ENCODE peak calls at places on chromosomes 1 and 21, in seven cellular contexts. One of them, this sample, is unnamed.

GRCh38 chr1:47978486-47978885 is 18.7 kb downstream of the TRABD2B start:
- DNase-seq in T-helper 2 cell treated with Interferon-gamma antibody and Interleukin-4, amounts not matched to agents 5 μg/mL and 100 μg/mL, for 36 hours: no peak
- DNase-seq in GM04504: no peak
- DNase-seq in lung: no peak
- DNase-seq in H9: no peak
- DNase-seq in posterior vena cava: no peak
- DNase-seq in WTC11: no peak
- DNase-seq in this sample: no peak

GRCh38 chr1:157193702-157194391 is 55.7 kb upstream of the ETV3 start:
- DNase-seq in T-helper 2 cell treated with Interferon-gamma antibody and Interleukin-4, amounts not matched to agents 5 μg/mL and 100 μg/mL, for 36 hours: peak; percentile 21
- DNase-seq in GM04504: peak; percentile 21
- DNase-seq in lung: peak; percentile 70
- DNase-seq in H9: peak; percentile 83
- DNase-seq in posterior vena cava: no peak
- DNase-seq in WTC11: peak; percentile 90
- DNase-seq in this sample: peak; percentile 18

GRCh38 chr1:168373869-168374268 is 93.2 kb downstream of the TBX19 start:
- DNase-seq in T-helper 2 cell treated with Interferon-gamma antibody and Interleukin-4, amounts not matched to agents 5 μg/mL and 100 μg/mL, for 36 hours: no peak
- DNase-seq in GM04504: no peak
- DNase-seq in lung: no peak
- DNase-seq in H9: no peak
- DNase-seq in posterior vena cava: no peak
- DNase-seq in WTC11: no peak
- DNase-seq in this sample: no peak

GRCh38 chr21:17725339-17725738 is 93.8 kb downstream of the C21orf91 start:
- DNase-seq in T-helper 2 cell treated with Interferon-gamma antibody and Interleukin-4, amounts not matched to agents 5 μg/mL and 100 μg/mL, for 36 hours: no peak
- DNase-seq in GM04504: no peak
- DNase-seq in lung: peak; percentile 29
- DNase-seq in H9: no peak
- DNase-seq in posterior vena cava: no peak
- DNase-seq in WTC11: no peak
- DNase-seq in this sample: no peak

GRCh38 chr1:160777486-160778089 is 18.4 kb upstream of the LY9 start:
- DNase-seq in T-helper 2 cell treated with Interferon-gamma antibody and Interleukin-4, amounts not matched to agents 5 μg/mL and 100 μg/mL, for 36 hours: peak; percentile 39
- DNase-seq in GM04504: no peak
- DNase-seq in lung: peak; percentile 46
- DNase-seq in H9: peak; percentile 66
- DNase-seq in posterior vena cava: no peak
- DNase-seq in WTC11: peak; percentile 57
- DNase-seq in this sample: no peak

GRCh38 chr21:35153671-35154070 is 104.6 kb upstream of the RUNX1 start:
- DNase-seq in T-helper 2 cell treated with Interferon-gamma antibody and Interleukin-4, amounts not matched to agents 5 μg/mL and 100 μg/mL, for 36 hours: no peak
- DNase-seq in GM04504: no peak
- DNase-seq in lung: no peak
- DNase-seq in H9: no peak
- DNase-seq in posterior vena cava: no peak
- DNase-seq in WTC11: no peak
- DNase-seq in this sample: no peak

GRCh38 chr1:10161121-10161520 is 49.2 kb upstream of the KIF1B start:
- DNase-seq in T-helper 2 cell treated with Interferon-gamma antibody and Interleukin-4, amounts not matched to agents 5 μg/mL and 100 μg/mL, for 36 hours: no peak
- DNase-seq in GM04504: no peak
- DNase-seq in lung: no peak
- DNase-seq in H9: no peak
- DNase-seq in posterior vena cava: no peak
- DNase-seq in WTC11: no peak
- DNase-seq in this sample: no peak

GRCh38 chr1:85102479-85102878 is 54.2 kb upstream of the MCOLN3 start:
- DNase-seq in T-helper 2 cell treated with Interferon-gamma antibody and Interleukin-4, amounts not matched to agents 5 μg/mL and 100 μg/mL, for 36 hours: no peak
- DNase-seq in GM04504: no peak
- DNase-seq in lung: no peak
- DNase-seq in H9: no peak
- DNase-seq in posterior vena cava: no peak
- DNase-seq in WTC11: no peak
- DNase-seq in this sample: no peak

GRCh38 chr1:154788886-154789285 is 81.2 kb downstream of the KCNN3 start:
- DNase-seq in T-helper 2 cell treated with Interferon-gamma antibody and Interleukin-4, amounts not matched to agents 5 μg/mL and 100 μg/mL, for 36 hours: no peak
- DNase-seq in GM04504: no peak
- DNase-seq in lung: no peak
- DNase-seq in H9: no peak
- DNase-seq in posterior vena cava: no peak
- DNase-seq in WTC11: no peak
- DNase-seq in this sample: no peak

GRCh38 chr21:34128124-34128523 is 54.7 kb downstream of the MRPS6 start:
- DNase-seq in T-helper 2 cell treated with Interferon-gamma antibody and Interleukin-4, amounts not matched to agents 5 μg/mL and 100 μg/mL, for 36 hours: no peak
- DNase-seq in GM04504: no peak
- DNase-seq in lung: no peak
- DNase-seq in H9: no peak
- DNase-seq in posterior vena cava: no peak
- DNase-seq in WTC11: no peak
- DNase-seq in this sample: no peak

GRCh38 chr1:59506952-59507351 is 210.1 kb downstream of the FGGY start:
- DNase-seq in T-helper 2 cell treated with Interferon-gamma antibody and Interleukin-4, amounts not matched to agents 5 μg/mL and 100 μg/mL, for 36 hours: no peak
- DNase-seq in GM04504: peak; percentile 38
- DNase-seq in lung: peak; percentile 54
- DNase-seq in H9: no peak
- DNase-seq in posterior vena cava: no peak
- DNase-seq in WTC11: no peak
- DNase-seq in this sample: no peak

GRCh38 chr1:18142471-18142870 is 34.9 kb downstream of the IGSF21 start:
- DNase-seq in T-helper 2 cell treated with Interferon-gamma antibody and Interleukin-4, amounts not matched to agents 5 μg/mL and 100 μg/mL, for 36 hours: no peak
- DNase-seq in GM04504: no peak
- DNase-seq in lung: no peak
- DNase-seq in H9: no peak
- DNase-seq in posterior vena cava: no peak
- DNase-seq in WTC11: no peak
- DNase-seq in this sample: no peak

GRCh38 chr1:24955161-24955560 is 25.1 kb upstream of the RUNX3 start:
- DNase-seq in T-helper 2 cell treated with Interferon-gamma antibody and Interleukin-4, amounts not matched to agents 5 μg/mL and 100 μg/mL, for 36 hours: peak; percentile 87
- DNase-seq in GM04504: peak; percentile 24
- DNase-seq in lung: no peak
- DNase-seq in H9: no peak
- DNase-seq in posterior vena cava: no peak
- DNase-seq in WTC11: no peak
- DNase-seq in this sample: no peak

GRCh38 chr1:116076831-116077230 is 34.4 kb upstream of the MAB21L3 start:
- DNase-seq in T-helper 2 cell treated with Interferon-gamma antibody and Interleukin-4, amounts not matched to agents 5 μg/mL and 100 μg/mL, for 36 hours: no peak
- DNase-seq in GM04504: no peak
- DNase-seq in lung: no peak
- DNase-seq in H9: no peak
- DNase-seq in posterior vena cava: no peak
- DNase-seq in WTC11: no peak
- DNase-seq in this sample: no peak

GRCh38 chr21:34967509-34968289 is 81.4 kb downstream of the RUNX1 start:
- DNase-seq in T-helper 2 cell treated with Interferon-gamma antibody and Interleukin-4, amounts not matched to agents 5 μg/mL and 100 μg/mL, for 36 hours: peak; percentile 81
- DNase-seq in GM04504: no peak
- DNase-seq in lung: no peak
- DNase-seq in H9: no peak
- DNase-seq in posterior vena cava: no peak
- DNase-seq in WTC11: no peak
- DNase-seq in this sample: no peak

GRCh38 chr1:34885405-34886247 is 26.1 kb upstream of the SMIM12 start:
- DNase-seq in T-helper 2 cell treated with Interferon-gamma antibody and Interleukin-4, amounts not matched to agents 5 μg/mL and 100 μg/mL, for 36 hours: peak; percentile 53
- DNase-seq in GM04504: no peak
- DNase-seq in lung: peak; percentile 44
- DNase-seq in H9: peak; percentile 88
- DNase-seq in posterior vena cava: no peak
- DNase-seq in WTC11: peak; percentile 88
- DNase-seq in this sample: no peak

GRCh38 chr1:3473381-3473844 is 18.9 kb downstream of the ARHGEF16 start:
- DNase-seq in T-helper 2 cell treated with Interferon-gamma antibody and Interleukin-4, amounts not matched to agents 5 μg/mL and 100 μg/mL, for 36 hours: no peak
- DNase-seq in GM04504: peak; percentile 72
- DNase-seq in lung: no peak
- DNase-seq in H9: no peak
- DNase-seq in posterior vena cava: no peak
- DNase-seq in WTC11: no peak
- DNase-seq in this sample: no peak

GRCh38 chr1:206867261-206867660 is 1.8 kb downstream of the IL20 start:
- DNase-seq in T-helper 2 cell treated with Interferon-gamma antibody and Interleukin-4, amounts not matched to agents 5 μg/mL and 100 μg/mL, for 36 hours: no peak
- DNase-seq in GM04504: no peak
- DNase-seq in lung: no peak
- DNase-seq in H9: no peak
- DNase-seq in posterior vena cava: no peak
- DNase-seq in WTC11: no peak
- DNase-seq in this sample: no peak

GRCh38 chr1:169151338-169151837 is 44.9 kb downstream of the ATP1B1 start:
- DNase-seq in T-helper 2 cell treated with Interferon-gamma antibody and Interleukin-4, amounts not matched to agents 5 μg/mL and 100 μg/mL, for 36 hours: no peak
- DNase-seq in GM04504: no peak
- DNase-seq in lung: no peak
- DNase-seq in H9: no peak
- DNase-seq in posterior vena cava: peak; percentile 71
- DNase-seq in WTC11: no peak
- DNase-seq in this sample: no peak

GRCh38 chr21:30831194-30831765 is 1.7 kb upstream of the KRTAP7-1 start:
- DNase-seq in T-helper 2 cell treated with Interferon-gamma antibody and Interleukin-4, amounts not matched to agents 5 μg/mL and 100 μg/mL, for 36 hours: no peak
- DNase-seq in GM04504: no peak
- DNase-seq in lung: no peak
- DNase-seq in H9: peak; percentile 53
- DNase-seq in posterior vena cava: no peak
- DNase-seq in WTC11: peak; percentile 72
- DNase-seq in this sample: no peak